ENCODE peak calls at places on chromosomes 6 and 20, in five cellular contexts. T is cardiac fibroblast; Q is IMR-90; D is CD8-positive, alpha-beta T cell; G is fibroblast of the aortic adventitia. F is an unnamed sample.

GRCh38 chr20:29741894-29742698 is 1515.4 kb upstream of the DEFB115 start:
- DNase-seq in G (no peak), Q (no peak), T (no peak), D (no peak), F (no peak)

GRCh38 chr6:326896-327537 is 34.7 kb downstream of the DUSP22 start:
- DNase-seq in D (no peak), G (no peak), Q (no peak), T (no peak), F (no peak)

GRCh38 chr20:59526242-59527225 is 77.8 kb upstream of the PHACTR3 start:
- DNase-seq in D (no peak), G (no peak), T (no peak), Q (no peak), F (no peak)

GRCh38 chr6:149056777-149057463 is 260.6 kb upstream of the TAB2 start:
- DNase-seq in D (no peak), G (peak), Q (peak), T (no peak), F (no peak)

GRCh38 chr6:136677822-136678221 is 114.5 kb downstream of the MAP3K5 start:
- DNase-seq in Q (no peak), G (no peak), D (no peak), T (no peak), F (peak)

GRCh38 chr6:11428895-11429294 is 108.7 kb upstream of the TMEM170B start:
- DNase-seq in Q (peak), D (no peak), T (peak), G (no peak), F (no peak)

GRCh38 chr6:170099387-170099786 is 191.5 kb downstream of the DLL1 start:
- DNase-seq in G (no peak), D (no peak), T (no peak), Q (no peak), F (no peak)

GRCh38 chr6:15793826-15794225 is 131.0 kb upstream of the DTNBP1 start:
- DNase-seq in T (no peak), Q (no peak), D (no peak), G (no peak), F (no peak)

GRCh38 chr6:34517461-34517868 is 38.7 kb downstream of the SPDEF start:
- DNase-seq in Q (no peak), D (no peak), G (no peak), T (no peak), F (no peak)

GRCh38 chr6:64732888-64733287 is 974.1 kb downstream of the EYS start:
- DNase-seq in G (no peak), Q (no peak), D (no peak), T (peak), F (no peak)

GRCh38 chr20:46308258-46309157 is at the start of gene CDH22:
- DNase-seq in G (peak), Q (peak), D (no peak), T (peak), F (no peak)

GRCh38 chr6:13303668-13304017 is 24.7 kb downstream of the TBC1D7 start:
- DNase-seq in G (peak), Q (peak), T (peak), D (no peak), F (no peak)

GRCh38 chr6:80163754-80164187 is 57.3 kb downstream of the BCKDHB start:
- DNase-seq in D (no peak), T (peak), G (peak), Q (peak), F (no peak)

GRCh38 chr20:35963878-35964277 is 4.5 kb upstream of the CNBD2 start:
- DNase-seq in D (no peak), T (no peak), G (no peak), Q (no peak), F (no peak)

GRCh38 chr20:58571942-58572666 is 56.9 kb upstream of the APCDD1L start:
- DNase-seq in D (no peak), Q (peak), G (no peak), T (peak), F (no peak)

GRCh38 chr6:156175433-156175832 is 601.7 kb upstream of the ARID1B start:
- DNase-seq in G (no peak), T (no peak), Q (no peak), D (no peak), F (no peak)

GRCh38 chr20:59790388-59790787 is 143.0 kb downstream of the SYCP2 start:
- DNase-seq in T (no peak), G (no peak), D (no peak), Q (no peak), F (no peak)

GRCh38 chr6:34218691-34219090 is 18.0 kb upstream of the HMGA1 start:
- DNase-seq in T (no peak), Q (no peak), D (no peak), G (no peak), F (no peak)

GRCh38 chr6:142048593-142048980 is 84.1 kb upstream of the GJE1 start:
- DNase-seq in T (no peak), D (no peak), Q (no peak), G (no peak), F (no peak)

GRCh38 chr6:81844686-81845085 is 92.2 kb upstream of the TENT5A start:
- DNase-seq in D (no peak), G (peak), Q (peak), T (peak), F (no peak)

GRCh38 chr6:84417261-84417660 is 189.8 kb upstream of the CEP162 start:
- DNase-seq in D (no peak), G (peak), Q (peak), T (peak), F (no peak)

GRCh38 chr6:89034586-89035251 is 45.8 kb upstream of the PNRC1 start:
- DNase-seq in Q (peak), T (peak), D (no peak), G (peak), F (no peak)

GRCh38 chr20:3828798-3829197 is 8.5 kb downstream of the AP5S1 start:
- DNase-seq in G (no peak), Q (no peak), T (no peak), D (no peak), F (no peak)

GRCh38 chr6:140393665-140394064 is 1019.2 kb upstream of the CITED2 start:
- DNase-seq in G (peak), T (peak), D (no peak), Q (peak), F (no peak)

GRCh38 chr6:156102129-156102528 is 646.5 kb upstream of the NOX3 start:
- DNase-seq in Q (peak), G (peak), T (no peak), D (no peak), F (no peak)

GRCh38 chr6:160036790-160037206 is 67.9 kb downstream of the IGF2R start:
- DNase-seq in T (peak), G (peak), D (no peak), Q (peak), F (no peak)

GRCh38 chr20:46199198-46199597 is 81.1 kb downstream of the CD40 start:
- DNase-seq in G (no peak), T (no peak), Q (no peak), D (no peak), F (no peak)

GRCh38 chr20:43658068-43658722 is 8.7 kb upstream of the MYBL2 start:
- DNase-seq in D (no peak), G (no peak), Q (peak), T (no peak), F (no peak)

GRCh38 chr6:108093781-108094180 is 19.2 kb upstream of the OSTM1 start:
- DNase-seq in T (no peak), G (no peak), D (no peak), Q (no peak), F (no peak)

GRCh38 chr20:9969626-9970025 is 65.2 kb upstream of the ANKEF1 start:
- DNase-seq in T (no peak), G (no peak), D (no peak), Q (no peak), F (no peak)

GRCh38 chr20:9971746-9972145 is 63.0 kb upstream of the ANKEF1 start:
- DNase-seq in D (no peak), G (no peak), Q (no peak), T (no peak), F (no peak)

GRCh38 chr20:9963029-9963428 is 71.8 kb upstream of the ANKEF1 start:
- DNase-seq in G (no peak), T (no peak), Q (no peak), D (no peak), F (no peak)

DNA sequence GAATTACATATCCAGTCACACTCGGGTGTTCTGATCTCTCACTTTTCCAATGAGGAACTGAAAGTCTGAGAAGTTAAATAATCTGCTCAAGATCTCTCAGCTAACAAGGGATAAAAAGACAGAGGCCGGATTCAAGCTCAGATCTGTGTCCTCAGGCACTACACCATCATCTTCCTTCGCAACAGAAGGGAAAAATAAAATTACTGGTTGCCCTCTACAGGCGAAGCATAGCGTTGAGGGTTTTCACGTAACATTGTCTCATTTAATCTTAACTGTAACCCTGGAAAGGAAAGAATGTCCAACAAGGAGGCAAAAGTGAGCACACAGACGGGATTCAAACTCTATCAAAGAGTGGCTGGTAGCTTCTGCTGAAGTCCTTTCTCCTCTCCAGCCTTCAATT is 67.8 kb upstream of the ANKEF1 start:
- DNase-seq in D (no peak), G (peak), Q (no peak), T (no peak), F (no peak)
- H3K4me3 ChIP-seq in D (no peak), G (no peak), Q (no peak), T (no peak), F (no peak)

DNA sequence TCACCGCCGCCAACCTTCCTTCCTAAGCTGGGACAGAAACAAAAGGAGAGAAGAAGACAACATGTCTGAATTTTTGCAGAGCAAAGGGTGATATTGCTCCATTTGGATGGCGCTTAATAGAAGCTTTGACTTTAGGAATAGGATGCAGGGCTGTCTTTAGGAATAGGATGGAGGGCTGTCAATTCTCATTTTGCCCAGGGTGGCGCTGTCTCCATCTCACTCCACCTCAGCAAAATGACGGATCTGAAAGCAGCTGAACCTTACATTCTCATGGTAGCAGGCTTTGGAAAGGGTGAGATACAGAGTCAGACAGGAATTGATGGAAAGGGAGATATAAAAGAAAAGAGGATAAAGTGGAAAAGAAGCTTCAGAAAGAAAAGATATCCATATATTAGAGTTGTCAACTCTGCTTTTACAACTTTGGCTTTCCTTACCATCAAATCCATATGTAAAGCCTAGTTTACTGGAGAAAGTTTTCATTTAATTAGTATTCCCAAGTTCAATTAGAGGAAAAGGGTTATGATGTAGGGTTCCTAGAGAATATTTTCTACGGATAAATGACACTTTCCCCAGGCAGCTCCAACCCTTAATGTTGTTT is 2.4 kb downstream of the MTCL3 start:
- DNase-seq in Q (peak), T (peak), G (no peak), D (no peak), F (no peak)
- TF ChIP-seq CTCF in Q (peak), T (peak), G (peak), D (peak), F (peak)

GRCh38 chr6:38355519-38355918 is 284.2 kb downstream of the BTBD9 start:
- DNase-seq in T (no peak), D (no peak), Q (no peak), G (no peak), F (no peak)

GRCh38 chr6:38354905-38355304 is 284.8 kb downstream of the BTBD9 start:
- DNase-seq in D (no peak), T (no peak), Q (no peak), G (no peak), F (no peak)

GRCh38 chr6:38354033-38354373 is 285.7 kb downstream of the BTBD9 start:
- DNase-seq in T (no peak), D (no peak), G (no peak), Q (no peak), F (no peak)

GRCh38 chr6:38352636-38353035 is 287.1 kb downstream of the BTBD9 start:
- DNase-seq in G (no peak), Q (peak), T (no peak), D (no peak), F (no peak)

DNA sequence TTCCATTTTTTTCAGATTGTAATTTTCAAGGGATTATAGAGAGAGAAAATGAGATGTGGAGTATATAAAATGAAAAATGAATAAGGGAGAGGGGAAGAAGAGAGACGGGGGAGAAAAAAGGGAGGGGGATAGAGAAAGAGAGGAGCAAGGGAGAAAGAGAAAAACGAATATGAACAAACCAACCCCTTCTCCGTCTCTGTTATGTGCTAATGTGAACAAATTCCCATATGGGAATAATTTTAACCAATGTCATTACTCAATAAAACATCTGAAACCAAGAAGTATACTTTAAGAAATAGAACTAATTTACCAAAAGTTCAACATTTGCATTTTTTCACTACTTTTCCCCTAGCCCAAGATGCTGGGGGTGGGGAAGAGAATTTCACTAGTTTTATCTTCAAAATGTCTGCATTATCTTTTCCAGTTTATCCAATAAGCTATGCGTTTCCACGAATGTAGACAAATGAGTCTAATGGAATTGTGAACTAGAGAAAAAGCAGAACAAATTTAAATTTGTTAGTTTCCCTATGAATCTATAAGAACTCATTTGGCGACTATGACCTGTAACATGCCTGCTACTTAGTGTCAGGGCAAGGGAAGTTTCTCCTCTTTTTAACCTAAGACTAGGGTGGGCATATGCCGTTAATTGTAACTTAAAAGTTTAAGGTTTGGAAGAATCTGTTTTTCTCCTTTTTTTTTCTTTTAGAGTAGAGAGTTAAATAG is 286.3 kb downstream of the BTBD9 start:
- DNase-seq in T (no peak), D (no peak), Q (no peak), G (no peak), F (no peak)
- H3K4me3 ChIP-seq in T (no peak), D (no peak), Q (no peak), G (no peak), F (no peak)

DNA sequence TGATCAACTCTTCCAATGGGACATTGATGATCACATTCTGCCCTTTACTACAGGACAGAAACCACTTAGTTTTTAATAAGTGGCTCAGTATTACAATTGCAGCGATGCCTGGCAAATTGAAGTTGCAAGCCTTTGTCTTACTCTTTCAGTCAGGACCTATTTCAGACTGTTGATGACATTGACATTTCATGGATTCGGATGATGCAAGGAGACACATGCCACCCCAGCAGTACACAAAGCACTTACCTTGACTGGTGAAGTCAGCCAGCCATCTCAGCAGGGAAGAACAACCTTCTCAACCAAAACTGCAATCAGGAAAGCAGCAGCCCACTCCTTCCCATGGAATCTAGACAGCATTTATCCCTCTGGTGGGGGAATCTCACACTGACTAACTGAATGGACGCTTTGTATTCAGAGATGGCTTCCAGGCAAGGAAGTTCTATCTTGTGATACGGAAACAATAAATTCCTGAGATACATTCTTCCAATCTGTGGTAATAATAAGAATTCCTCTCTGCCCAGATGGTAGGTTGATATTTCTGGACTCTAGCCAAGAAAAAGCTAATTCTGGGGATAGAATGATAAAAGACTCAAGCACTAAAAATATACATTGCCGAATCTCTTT is 24.8 kb downstream of the NFYA start:
- DNase-seq in Q (peak), D (no peak), T (peak), G (peak), F (no peak)
- TF ChIP-seq CTCF in Q (no peak), D (no peak), T (no peak), G (peak), F (no peak)

GRCh38 chr20:1225263-1225728 is 548 bp upstream of the RAD21L1 start:
- DNase-seq in D (no peak), T (no peak), Q (no peak), G (no peak), F (no peak)

GRCh38 chr20:1229541-1229940 is 3.7 kb downstream of the RAD21L1 start:
- DNase-seq in G (no peak), Q (no peak), D (no peak), T (no peak), F (no peak)

GRCh38 chr20:1225729-1226313 is at the start of gene RAD21L1:
- DNase-seq in D (peak), G (peak), T (peak), Q (peak), F (no peak)

GRCh38 chr20:1224205-1224604 is 1.6 kb upstream of the RAD21L1 start:
- DNase-seq in T (no peak), D (no peak), Q (no peak), G (no peak), F (no peak)

DNA sequence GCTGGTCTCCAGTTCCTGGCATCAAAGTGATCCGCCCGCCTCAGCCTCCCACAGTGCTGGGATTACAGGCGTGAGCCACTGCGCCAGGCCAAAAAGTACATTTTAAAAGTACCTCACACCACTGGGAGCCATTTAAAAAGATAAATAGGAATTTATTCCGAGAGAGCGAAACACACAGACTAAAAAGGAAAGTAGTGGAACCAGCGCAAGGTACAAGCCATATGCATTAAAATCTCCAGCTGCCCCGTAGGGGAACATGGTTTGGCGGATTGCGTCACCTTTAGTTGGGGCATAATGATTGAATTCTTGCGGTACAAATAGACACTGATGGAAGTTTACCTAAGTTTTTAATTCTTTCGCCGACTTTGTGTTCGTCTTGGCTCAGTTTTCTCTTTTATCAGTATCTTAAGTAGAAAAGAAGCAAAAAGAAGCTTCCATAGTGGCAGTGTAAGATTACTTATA is 1.3 kb downstream of the RAD21L1 start:
- DNase-seq in D (no peak), Q (no peak), G (no peak), T (no peak), F (no peak)
- H3K4me3 ChIP-seq in D (peak), Q (peak), G (no peak), T (no peak), F (no peak)

GRCh38 chr6:138293996-138294395 is 75.7 kb upstream of the PBOV1 start:
- DNase-seq in G (no peak), D (no peak), T (no peak), Q (no peak), F (no peak)

GRCh38 chr6:138296786-138297185 is 78.5 kb upstream of the PBOV1 start:
- DNase-seq in D (no peak), T (no peak), G (no peak), Q (no peak), F (no peak)

GRCh38 chr6:138296381-138296780 is 78.1 kb upstream of the PBOV1 start:
- DNase-seq in Q (no peak), T (no peak), D (no peak), G (no peak), F (no peak)

GRCh38 chr6:138300469-138300868 is 77.2 kb upstream of the SMIM28 start:
- DNase-seq in D (no peak), T (no peak), Q (no peak), G (no peak), F (no peak)

GRCh38 chr6:138297761-138298298 is 79.5 kb upstream of the PBOV1 start:
- DNase-seq in G (no peak), T (no peak), D (no peak), Q (no peak), F (no peak)
- TF ChIP-seq CTCF in G (no peak), T (no peak), D (no peak), Q (no peak), F (no peak)

GRCh38 chr6:111743859-111744692 is 129.2 kb downstream of the FYN start:
- DNase-seq in G (peak), Q (peak), T (peak), D (no peak), F (no peak)

GRCh38 chr6:111741177-111741952 is 131.9 kb downstream of the FYN start:
- DNase-seq in D (no peak), G (no peak), T (no peak), Q (no peak), F (no peak)

GRCh38 chr6:111745636-111746035 is 127.6 kb downstream of the FYN start:
- DNase-seq in Q (no peak), D (no peak), G (no peak), T (no peak), F (no peak)

GRCh38 chr6:111745186-111745585 is 128.1 kb downstream of the FYN start:
- DNase-seq in D (no peak), G (no peak), Q (peak), T (no peak), F (no peak)

GRCh38 chr6:111743318-111743717 is 129.9 kb downstream of the FYN start:
- DNase-seq in G (no peak), D (no peak), Q (no peak), T (no peak), F (no peak)
- H3K4me3 ChIP-seq in G (no peak), D (no peak), Q (no peak), T (no peak), F (no peak)

F was measured in LNCaP clone FGC.